ENCODE peak calls at places on chromosome 13, in five cellular contexts. Q is GM23248, H is HCT116, C is trophoblast cell, Y is neuronal stem cell. F is an unnamed sample.
A peak's percentile ranks its signal among the peaks of the same experiment; 100 is the strongest.

GRCh38 chr13:27186295-27186694 is 14.7 kb upstream of the USP12 start:
- DNase-seq in Q (no peak), C (no peak), H (no peak), Y (no peak), F (no peak)

GRCh38 chr13:21637296-21637695 is 33.3 kb upstream of the MICU2 start:
- DNase-seq in H (peak; percentile 94), Q (peak; percentile 24), Y (no peak), C (no peak), F (no peak)

GRCh38 chr13:19962894-19963293 is 4.4 kb downstream of the ZMYM2 start:
- DNase-seq in Y (no peak), C (no peak), Q (no peak), H (no peak), F (no peak)

GRCh38 chr13:112684444-112684843 is 5.4 kb upstream of the ATP11A start:
- DNase-seq in Y (no peak), C (no peak), Q (no peak), H (no peak), F (no peak)

GRCh38 chr13:97339019-97339988 is 94.7 kb upstream of the RAP2A start:
- DNase-seq in Q (peak; percentile 98), H (no peak), C (peak; percentile 55), Y (no peak), F (no peak)

GRCh38 chr13:113544896-113545295 is 39.7 kb upstream of the TFDP1 start:
- DNase-seq in H (no peak), Q (no peak), Y (no peak), C (no peak), F (no peak)

GRCh38 chr13:77898097-77898496 is 20.5 kb downstream of the EDNRB start:
- DNase-seq in Q (peak; percentile 64), C (no peak), Y (no peak), H (no peak), F (no peak)

GRCh38 chr13:59483441-59484116 is 680.1 kb downstream of the DIAPH3 start:
- DNase-seq in H (no peak), C (no peak), Q (no peak), Y (no peak), F (no peak)

GRCh38 chr13:33367931-33368330 is 82.4 kb upstream of the STARD13 start:
- DNase-seq in H (no peak), Y (no peak), C (no peak), Q (no peak), F (no peak)

GRCh38 chr13:101925731-101926130 is 473.3 kb downstream of the ITGBL1 start:
- DNase-seq in H (no peak), Q (no peak), C (no peak), Y (no peak), F (no peak)
- H2AFZ ChIP-seq in H (no peak overlapping the region), Q (no peak overlapping the region), C (no peak overlapping the region), Y (no peak overlapping the region), F (no peak overlapping the region)

GRCh38 chr13:110246530-110246929 is 60.4 kb downstream of the COL4A1 start:
- DNase-seq in Y (no peak), Q (no peak), C (no peak), H (no peak), F (no peak)
- H3K9ac ChIP-seq in Y (no peak overlapping the region), Q (no peak overlapping the region), C (no peak overlapping the region), H (no peak overlapping the region), F (no peak overlapping the region)

GRCh38 chr13:37429976-37430375 is 168.6 kb downstream of the POSTN start:
- DNase-seq in H (no peak), Q (peak; percentile 95), Y (no peak), C (no peak), F (no peak)
- H2AFZ ChIP-seq in H (no peak overlapping the region), Q (peak overlapping the region; percentile 42), Y (no peak overlapping the region), C (no peak overlapping the region), F (no peak overlapping the region)

GRCh38 chr13:42654760-42655159 is 80.8 kb downstream of the TNFSF11 start:
- DNase-seq in C (no peak), Q (peak; percentile 43), Y (no peak), H (no peak), F (peak; percentile 19)
- H3K9ac ChIP-seq in C (no peak overlapping the region), Q (no peak overlapping the region), Y (no peak overlapping the region), H (no peak overlapping the region), F (no peak overlapping the region)